ENCODE peak calls at places on chromosomes 16 and 17, in seven cellular contexts. F is fibroblast of lung; R is right atrium auricular region; J is thoracic aorta; H is AG04450; Z is cardiac fibroblast; X is CD4-positive, alpha-beta T cell. W is an unnamed sample.

GRCh38 chr16:14186007-14186953 is 115.2 kb downstream of the MRTFB start:
- DNase-seq in F (peak), R (no peak), J (peak), H (peak), Z (peak), X (no peak), W (peak)

GRCh38 chr16:67884684-67885083 is at the start of gene NRN1L:
- DNase-seq in F (peak), R (peak), J (peak), H (peak), Z (peak), X (no peak), W (peak)

GRCh38 chr16:64370112-64370511 is 751.8 kb downstream of the CDH11 start:
- DNase-seq in F (no peak), R (no peak), J (no peak), H (no peak), Z (no peak), X (no peak), W (no peak)

GRCh38 chr16:79071424-79071823 is 529.1 kb downstream of the MAF start:
- DNase-seq in F (no peak), R (no peak), J (no peak), H (no peak), Z (no peak), X (no peak), W (no peak)

GRCh38 chr17:27247958-27248342 is 46.0 kb upstream of the WSB1 start:
- DNase-seq in F (no peak), R (no peak), J (no peak), H (no peak), Z (no peak), X (no peak), W (no peak)

GRCh38 chr17:64508683-64509082 is 1.9 kb downstream of the CEP95 start:
- DNase-seq in F (no peak), R (no peak), J (no peak), H (no peak), Z (no peak), X (no peak), W (no peak)

GRCh38 chr17:16439867-16440351 is 24.5 kb downstream of the TRPV2 start:
- DNase-seq in F (no peak), R (no peak), J (no peak), H (no peak), Z (peak), X (no peak), W (no peak)

GRCh38 chr16:15539197-15539596 is 103.8 kb downstream of the MARF1 start:
- DNase-seq in F (no peak), R (no peak), J (no peak), H (no peak), Z (no peak), X (no peak), W (no peak)

GRCh38 chr16:6335072-6335471 is 997.6 kb upstream of the RBFOX1 start:
- DNase-seq in F (no peak), R (no peak), J (no peak), H (no peak), Z (peak), X (no peak), W (no peak)
- TF ChIP-seq CTCF in F (peak), R (peak), J (peak), H (peak), Z (peak), X (no peak), W (peak)

GRCh38 chr17:47732399-47733046 is 513 bp upstream of the TBX21 start:
- DNase-seq in F (no peak), R (no peak), J (no peak), H (no peak), Z (no peak), X (no peak), W (no peak)
- TF ChIP-seq CTCF in F (no peak), R (no peak), J (no peak), H (no peak), Z (no peak), X (no peak), W (no peak)

GRCh38 chr16:85170066-85171003 is 58.1 kb upstream of the CIBAR2 start:
- DNase-seq in F (no peak), R (no peak), J (no peak), H (no peak), Z (no peak), X (no peak), W (no peak)

GRCh38 chr16:85167589-85168537 is 55.6 kb upstream of the CIBAR2 start:
- DNase-seq in F (no peak), R (no peak), J (no peak), H (no peak), Z (peak), X (no peak), W (no peak)

GRCh38 chr16:85166699-85167588 is 54.7 kb upstream of the CIBAR2 start:
- DNase-seq in F (no peak), R (no peak), J (no peak), H (no peak), Z (no peak), X (no peak), W (no peak)

GRCh38 chr16:85169333-85170065 is 57.2 kb upstream of the CIBAR2 start:
- DNase-seq in F (peak), R (no peak), J (no peak), H (no peak), Z (no peak), X (no peak), W (no peak)

DNA sequence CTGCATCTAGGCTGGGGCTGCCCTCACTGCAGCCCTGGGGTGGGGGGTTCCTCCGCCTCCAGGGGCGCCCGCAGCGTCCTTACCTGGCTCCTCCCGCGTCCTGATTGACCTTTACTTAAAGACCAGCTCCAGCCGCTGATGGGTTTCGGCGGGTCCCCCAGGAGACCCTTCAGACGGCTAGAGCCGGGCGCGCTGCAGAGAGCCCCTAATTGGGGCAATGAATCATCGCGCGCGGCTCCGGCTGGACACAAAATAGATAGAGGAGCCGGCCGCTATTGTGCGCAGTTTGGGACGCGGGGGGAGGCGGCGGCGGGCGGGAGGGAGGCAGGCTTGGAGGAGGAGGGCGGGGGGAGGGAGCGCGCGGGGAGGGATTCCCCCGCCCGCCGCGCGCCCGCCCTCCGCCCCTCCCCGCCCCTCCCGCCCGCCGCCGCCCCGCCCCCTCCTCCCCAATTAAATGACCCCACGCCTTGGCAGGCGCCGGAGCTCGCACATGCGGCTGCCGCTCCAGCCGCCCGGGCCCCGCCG is 56.5 kb upstream of the CIBAR2 start:
- DNase-seq in F (peak), R (peak), J (no peak), H (no peak), Z (peak), X (no peak), W (no peak)
- TF ChIP-seq CTCF in F (no peak), R (no peak), J (no peak), H (no peak), Z (no peak), X (no peak), W (no peak)

DNA sequence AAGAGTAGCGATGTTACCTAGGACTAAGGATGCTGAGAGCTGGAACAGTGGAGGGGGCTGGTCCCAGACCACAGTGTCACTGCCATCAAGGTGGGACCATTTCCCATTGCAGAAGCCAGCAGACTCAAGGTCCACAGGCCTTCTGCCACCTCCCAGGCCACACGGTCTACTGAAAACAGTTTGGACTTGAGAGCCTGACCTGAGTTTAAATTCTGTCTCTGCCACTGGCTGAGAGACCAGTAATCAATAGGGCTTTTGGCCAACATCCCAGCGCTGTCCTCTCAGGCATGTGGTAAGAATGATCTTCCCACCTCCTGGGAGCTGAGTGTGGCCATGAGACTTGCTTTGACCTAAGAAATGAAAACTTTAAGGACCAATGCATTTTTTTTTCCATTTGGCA is 331.4 kb upstream of the CDH5 start:
- DNase-seq in F (peak), R (peak), J (no peak), H (no peak), Z (no peak), X (no peak), W (no peak)
- TF ChIP-seq CTCF in F (no peak), R (no peak), J (no peak), H (no peak), Z (no peak), X (no peak), W (no peak)